ENCODE peak calls at places on chromosomes 12 and 14, in four cellular contexts. H is CD8-positive, alpha-beta memory T cell; N is MM.1S; U is thoracic aorta. Z is an unnamed sample.

GRCh38 chr12:13628067-13628466 is 353.3 kb downstream of the GRIN2B start:
- DNase-seq in H (no peak), N (no peak), U (no peak), Z (no peak)

GRCh38 chr12:13171921-13172859 is 24.3 kb upstream of the EMP1 start:
- DNase-seq in H (no peak), N (no peak), U (no peak), Z (no peak)

GRCh38 chr12:114762490-114763110 is 78.6 kb upstream of the TBX3 start:
- DNase-seq in H (no peak), N (no peak), U (no peak), Z (no peak)

GRCh38 chr12:79618848-79619404 is 71.8 kb downstream of the PAWR start:
- DNase-seq in H (no peak), N (no peak), U (no peak), Z (no peak)

GRCh38 chr12:109880938-109881337 is 597 bp upstream of the GLTP start:
- DNase-seq in H (no peak), N (no peak), U (no peak), Z (no peak)

GRCh38 chr14:106507354-106507753 is 981.0 kb downstream of the TMEM121 start:
- DNase-seq in H (peak; percentile 70), N (no peak), U (no peak), Z (no peak)

GRCh38 chr12:123599721-123600120 is 2.2 kb upstream of the DDX55 start:
- DNase-seq in H (no peak), N (no peak), U (no peak), Z (no peak)

GRCh38 chr12:105935106-105935505 is 203.6 kb downstream of the NUAK1 start:
- DNase-seq in H (no peak), N (no peak), U (no peak), Z (no peak)

GRCh38 chr12:125549171-125549570 is 483.9 kb downstream of the AACS start:
- DNase-seq in H (no peak), N (no peak), U (no peak), Z (no peak)

GRCh38 chr12:75842119-75842518 is 189.5 kb downstream of the PHLDA1 start:
- DNase-seq in H (no peak), N (no peak), U (no peak), Z (no peak)

GRCh38 chr14:95130545-95130944 is 26.8 kb downstream of the DICER1 start:
- DNase-seq in H (no peak), N (no peak), U (no peak), Z (no peak)

GRCh38 chr14:95126906-95127530 is 30.3 kb downstream of the DICER1 start:
- DNase-seq in H (no peak), N (no peak), U (no peak), Z (no peak)

GRCh38 chr14:95125951-95126350 is 31.4 kb downstream of the DICER1 start:
- DNase-seq in H (no peak), N (no peak), U (no peak), Z (no peak)

GRCh38 chr14:95127531-95127911 is 29.8 kb downstream of the DICER1 start:
- DNase-seq in H (no peak), N (no peak), U (no peak), Z (no peak)

GRCh38 chr14:95128140-95128539 is 29.2 kb downstream of the DICER1 start:
- DNase-seq in H (no peak), N (no peak), U (no peak), Z (peak; percentile 7)
- H3K27ac ChIP-seq in H (no peak overlapping the region), N (no peak overlapping the region), U (no peak overlapping the region), Z (no peak overlapping the region)

GRCh38 chr14:95480887-95481226 is 35.6 kb downstream of the SYNE3 start:
- DNase-seq in H (no peak), N (no peak), U (no peak), Z (no peak)
- H3K4me1 ChIP-seq in H (peaks cover 20% of the 10 kb centered on the region), N (peaks cover 12% of the 10 kb centered on the region), U (peaks cover 21% of the 10 kb centered on the region), Z (peaks cover 34% of the 10 kb centered on the region)

GRCh38 chr14:76784881-76785280 is 23.6 kb downstream of the VASH1 start:
- DNase-seq in H (peak; percentile 27), N (peak; percentile 34), U (peak; percentile 44), Z (peak; percentile 58)
- H3K27ac ChIP-seq in H (no peak overlapping the region), N (no peak overlapping the region), U (no peak overlapping the region), Z (no peak overlapping the region)

DNA sequence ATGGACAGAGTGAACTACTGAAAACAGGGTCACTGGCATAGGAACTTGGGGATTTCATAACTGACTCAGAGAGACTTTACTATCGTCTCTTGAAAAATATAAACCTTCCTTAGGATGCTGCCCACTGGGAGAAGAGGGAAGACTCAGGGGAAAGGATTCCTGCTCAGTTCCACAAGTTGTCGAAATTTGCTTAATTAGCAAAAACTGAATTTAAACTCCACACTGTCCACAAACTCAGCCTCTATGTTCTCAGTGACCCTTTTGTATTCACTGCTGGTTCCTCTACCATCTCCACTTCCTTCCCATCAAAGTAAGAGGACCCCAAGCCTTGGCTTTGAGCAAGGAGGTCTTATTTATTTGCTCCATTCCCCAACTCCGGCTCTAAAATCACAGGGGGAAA is 7.2 kb upstream of the MYL6B start:
- DNase-seq in H (no peak), N (no peak), U (no peak), Z (no peak)
- H3K4me1 ChIP-seq in H (peaks cover 17% of the 10 kb centered on the region), N (no peaks in the 10 kb centered on the region), U (peaks cover 4% of the 10 kb centered on the region), Z (peaks cover 14% of the 10 kb centered on the region)

DNA sequence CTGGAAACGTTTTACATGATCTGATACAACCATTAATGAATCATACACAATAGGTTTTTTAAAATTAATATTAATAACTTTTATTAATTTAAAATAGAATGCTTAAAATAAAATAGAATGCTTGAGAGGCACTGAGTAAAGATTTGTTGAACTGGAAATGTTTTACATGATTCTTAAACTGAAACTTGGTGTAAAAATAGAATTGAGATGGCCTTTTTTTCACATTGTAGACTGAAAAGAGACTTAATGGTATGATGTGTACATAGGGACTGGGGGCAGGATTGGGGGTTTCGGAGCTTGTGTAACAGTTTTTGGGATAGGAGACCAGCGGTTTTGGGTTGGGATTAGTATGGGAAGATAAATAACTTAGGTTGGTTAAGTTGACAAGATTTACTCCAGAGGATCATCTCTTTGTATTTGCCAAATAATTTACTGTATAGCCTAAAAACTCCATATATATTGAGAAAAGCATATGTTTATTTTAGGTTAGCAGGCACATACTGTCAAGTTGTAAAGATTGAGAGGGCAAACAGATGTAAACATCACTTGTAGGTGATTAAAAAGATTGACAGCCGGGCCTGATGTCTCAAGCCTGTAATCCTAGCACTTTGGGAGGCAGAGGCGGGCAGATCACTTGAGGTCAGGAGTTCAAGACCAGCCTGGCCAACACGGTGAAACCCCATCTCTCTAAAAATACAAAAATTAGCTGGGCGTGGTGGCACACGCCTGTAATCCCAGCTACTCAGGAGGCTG is 2.0 kb upstream of the ZNF410 start:
- DNase-seq in H (no peak), N (no peak), U (no peak), Z (no peak)
- H3K27ac ChIP-seq in H (no peak overlapping the region), N (no peak overlapping the region), U (no peak overlapping the region), Z (no peak overlapping the region)

GRCh38 chr14:59228416-59228815 is 39.9 kb downstream of the DAAM1 start:
- DNase-seq in H (no peak), N (no peak), U (no peak), Z (no peak)
- H3K4me1 ChIP-seq in H (peaks cover 11% of the 10 kb centered on the region), N (no peaks in the 10 kb centered on the region), U (peaks cover 20% of the 10 kb centered on the region), Z (peaks cover 10% of the 10 kb centered on the region)

Z was measured in CD4-positive, CD25-positive, alpha-beta regulatory T cell.